ENCODE peak calls at places on chromosomes 3 and 15, in ten cellular contexts. B, N, O, R, Q, F, V, S, T and A are unnamed samples.

GRCh38 chr3:85159376-85159775 is 200.6 kb downstream of the CADM2 start:
- DNase-seq in B (no peak), N (no peak), O (peak; percentile 76), R (no peak), Q (no peak), F (peak; percentile 62), V (no peak), S (no peak), T (no peak), A (no peak)

GRCh38 chr3:139540686-139541085 is 1.1 kb upstream of the RBP1 start:
- DNase-seq in B (no peak), N (no peak), O (no peak), R (no peak), Q (no peak), F (no peak), V (no peak), S (no peak), T (no peak), A (no peak)

GRCh38 chr3:191528589-191528988 is 67.6 kb downstream of the PYDC2 start:
- DNase-seq in B (no peak), N (no peak), O (peak; percentile 32), R (no peak), Q (no peak), F (no peak), V (no peak), S (no peak), T (peak; percentile 64), A (no peak)

GRCh38 chr15:65303687-65304392 is 637 bp upstream of the RNU5B-1 start:
- DNase-seq in B (no peak), N (peak; percentile 43), O (peak; percentile 68), R (peak; percentile 60), Q (peak; percentile 63), F (peak; percentile 63), V (peak; percentile 75), S (no peak), T (peak; percentile 76), A (no peak)

GRCh38 chr3:129161860-129162271 is 1.0 kb upstream of the ISY1 start:
- DNase-seq in B (no peak), N (peak; percentile 8), O (peak; percentile 8), R (no peak), Q (no peak), F (no peak), V (peak; percentile 45), S (peak; percentile 13), T (peak; percentile 15), A (no peak)

GRCh38 chr15:39852237-39852636 is 67.8 kb downstream of the GPR176 start:
- DNase-seq in B (peak; percentile 77), N (peak; percentile 74), O (no peak), R (peak; percentile 93), Q (no peak), F (no peak), V (no peak), S (no peak), T (no peak), A (no peak)

GRCh38 chr15:57306944-57307411 is 69.3 kb upstream of the CGNL1 start:
- DNase-seq in B (no peak), N (no peak), O (no peak), R (no peak), Q (no peak), F (no peak), V (no peak), S (no peak), T (no peak), A (no peak)

GRCh38 chr3:112392393-112393359 is 59.7 kb downstream of the CD200 start:
- DNase-seq in B (no peak), N (no peak), O (no peak), R (no peak), Q (no peak), F (no peak), V (no peak), S (no peak), T (no peak), A (no peak)

GRCh38 chr3:128235207-128235933 is 82.1 kb downstream of the EEFSEC start:
- DNase-seq in B (no peak), N (peak; percentile 15), O (no peak), R (no peak), Q (no peak), F (no peak), V (no peak), S (no peak), T (no peak), A (no peak)

GRCh38 chr15:67839358-67839928 is 402 bp downstream of the RNU6-1 start:
- DNase-seq in B (no peak), N (peak; percentile 27), O (peak; percentile 51), R (peak; percentile 47), Q (no peak), F (peak; percentile 61), V (no peak), S (no peak), T (peak; percentile 81), A (no peak)

GRCh38 chr15:67534360-67534759 is 8.1 kb upstream of the MAP2K5 start:
- DNase-seq in B (no peak), N (no peak), O (no peak), R (no peak), Q (no peak), F (no peak), V (no peak), S (no peak), T (no peak), A (no peak)

GRCh38 chr15:56019060-56019793 is 25.8 kb upstream of the NEDD4 start:
- DNase-seq in B (no peak), N (peak; percentile 22), O (no peak), R (no peak), Q (no peak), F (peak; percentile 77), V (peak; percentile 55), S (no peak), T (peak; percentile 90), A (no peak)

GRCh38 chr3:11539677-11540076 is 104.0 kb downstream of the VGLL4 start:
- DNase-seq in B (no peak), N (no peak), O (peak; percentile 89), R (no peak), Q (no peak), F (no peak), V (no peak), S (no peak), T (peak; percentile 25), A (no peak)

GRCh38 chr3:11581237-11582122 is 62.2 kb downstream of the VGLL4 start:
- DNase-seq in B (no peak), N (no peak), O (no peak), R (no peak), Q (no peak), F (no peak), V (peak; percentile 23), S (no peak), T (no peak), A (no peak)

GRCh38 chr15:100111103-100112060 is 230.4 kb downstream of the ADAMTS17 start:
- DNase-seq in B (peak; percentile 59), N (peak; percentile 88), O (peak; percentile 85), R (peak; percentile 92), Q (no peak), F (peak; percentile 67), V (peak; percentile 57), S (no peak), T (peak; percentile 76), A (no peak)

GRCh38 chr15:44340410-44340809 is 51.9 kb downstream of the GOLM2 start:
- DNase-seq in B (peak; percentile 46), N (peak; percentile 84), O (peak; percentile 95), R (peak; percentile 69), Q (no peak), F (peak; percentile 71), V (peak; percentile 20), S (no peak), T (peak; percentile 91), A (no peak)

GRCh38 chr3:23421811-23422510 is 218.8 kb downstream of the UBE2E2 start:
- DNase-seq in B (no peak), N (peak; percentile 21), O (no peak), R (peak; percentile 8), Q (no peak), F (no peak), V (no peak), S (no peak), T (no peak), A (no peak)

DNA sequence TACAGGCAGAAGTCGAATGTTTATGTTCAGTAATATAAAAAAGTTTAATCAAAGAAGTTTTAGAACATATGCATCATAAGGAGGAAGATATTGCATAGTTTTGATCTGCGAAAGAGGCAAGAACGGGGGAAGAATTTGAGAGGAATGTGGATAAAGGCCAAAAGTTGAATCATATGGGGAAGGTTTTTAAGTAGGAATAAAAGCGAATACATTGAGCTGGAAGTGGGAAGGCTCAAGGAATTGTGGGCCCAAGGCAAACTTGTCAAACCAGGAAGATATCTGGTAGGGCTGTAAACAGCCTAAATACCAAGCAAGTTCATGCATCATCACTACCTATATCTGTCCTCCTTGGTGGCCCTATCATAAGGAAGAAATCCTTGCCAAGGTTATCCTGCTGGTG is 186.9 kb downstream of the MAGI1 start:
- DNase-seq in B (no peak), N (peak; percentile 94), O (peak; percentile 31), R (peak; percentile 85), Q (no peak), F (peak; percentile 54), V (no peak), S (no peak), T (peak; percentile 86), A (no peak)
- TF ChIP-seq CTCF in B (no peak), N (no peak), O (no peak), R (no peak), Q (no peak), F (no peak), V (no peak), S (no peak), T (no peak), A (no peak)

GRCh38 chr3:48945856-48946549 is 27.4 kb downstream of the ARIH2 start:
- DNase-seq in B (no peak), N (no peak), O (no peak), R (no peak), Q (no peak), F (no peak), V (no peak), S (no peak), T (no peak), A (no peak)
- TF ChIP-seq CTCF in B (no peak), N (no peak), O (no peak), R (no peak), Q (no peak), F (no peak), V (no peak), S (no peak), T (no peak), A (no peak)

DNA sequence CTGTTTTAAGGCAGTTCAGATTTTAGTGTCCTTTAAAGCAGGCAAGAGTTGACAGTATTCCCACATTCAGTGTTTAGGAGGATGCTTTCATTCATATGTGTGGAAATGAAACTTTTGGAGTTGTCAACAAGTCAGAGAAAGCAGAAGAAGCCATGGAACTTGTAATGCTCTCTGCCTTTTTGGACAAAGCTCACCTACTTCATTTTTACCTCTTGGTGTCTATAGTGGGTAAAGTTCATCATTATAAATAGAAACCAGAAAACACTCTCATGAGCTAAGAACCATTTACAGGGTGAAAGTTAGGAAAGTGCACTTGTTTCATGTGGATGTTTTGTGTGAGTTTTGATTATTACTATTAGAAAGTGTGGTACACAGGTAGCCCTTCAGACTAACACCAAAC is 9.2 kb upstream of the NFKBIZ start:
- DNase-seq in B (no peak), N (no peak), O (no peak), R (no peak), Q (no peak), F (no peak), V (no peak), S (no peak), T (no peak), A (no peak)
- TF ChIP-seq CTCF in B (no peak), N (no peak), O (no peak), R (no peak), Q (no peak), F (no peak), V (no peak), S (no peak), T (no peak), A (no peak)

DNA sequence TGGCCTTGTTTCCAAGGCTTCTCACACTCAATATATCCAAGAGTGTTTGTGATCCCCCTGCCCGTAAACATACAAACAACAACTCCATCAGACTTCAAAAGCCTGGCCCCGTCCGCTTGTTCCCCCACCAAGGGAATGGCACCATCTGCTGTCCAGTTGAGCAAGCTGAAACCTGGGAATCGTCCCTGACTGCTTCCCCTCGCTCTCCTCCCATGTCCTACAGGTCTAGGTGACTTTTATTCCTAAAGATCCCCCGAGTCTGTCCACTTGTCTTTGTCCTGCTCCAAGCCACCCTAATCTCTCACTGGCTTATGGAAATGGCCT is 27.9 kb upstream of the FAM174B start:
- DNase-seq in B (no peak), N (no peak), O (peak; percentile 81), R (peak; percentile 23), Q (peak; percentile 46), F (no peak), V (peak; percentile 48), S (peak; percentile 71), T (no peak), A (no peak)
- TF ChIP-seq CTCF in B (peak; percentile 27), N (no peak), O (peak; percentile 91), R (peak; percentile 37), Q (peak; percentile 85), F (peak; percentile 40), V (peak; percentile 26), S (peak; percentile 64), T (no peak), A (no peak)